ENCODE peak calls at places on chromosome 15, in seven cellular contexts. X is AG20443, A is neural crest cell, U is ELR, T is nephron progenitor cell, D is BE2C, Y is cardiac fibroblast. B is an unnamed sample.

GRCh38 chr15:28994142-28994829 is 108.5 kb downstream of the APBA2 start:
- DNase-seq in X (no peak), A (no peak), U (no peak), T (no peak), D (no peak), Y (no peak), B (no peak)

GRCh38 chr15:40320931-40321371 is 2.5 kb upstream of the INAFM2 start:
- DNase-seq in X (peak), A (no peak), U (peak), T (peak), D (peak), Y (peak), B (peak)

GRCh38 chr15:74311734-74312444 is 55.6 kb downstream of the CYP11A1 start:
- DNase-seq in X (peak), A (peak), U (peak), T (peak), D (no peak), Y (peak), B (peak)

GRCh38 chr15:57611938-57612337 is 20.2 kb downstream of the MYZAP start:
- DNase-seq in X (peak), A (no peak), U (peak), T (no peak), D (peak), Y (peak), B (peak)

GRCh38 chr15:31606261-31606669 is 279.6 kb downstream of the KLF13 start:
- DNase-seq in X (peak), A (no peak), U (peak), T (no peak), D (no peak), Y (no peak), B (peak)

GRCh38 chr15:101012326-101013040 is 93.3 kb downstream of the LRRK1 start:
- DNase-seq in X (no peak), A (no peak), U (no peak), T (no peak), D (no peak), Y (no peak), B (no peak)

GRCh38 chr15:23484870-23485269 is 37.8 kb upstream of the GOLGA6L2 start:
- DNase-seq in X (no peak), A (no peak), U (no peak), T (no peak), D (no peak), Y (no peak), B (no peak)

GRCh38 chr15:39553947-39554731 is 26.7 kb upstream of the THBS1 start:
- DNase-seq in X (no peak), A (no peak), U (no peak), T (no peak), D (no peak), Y (no peak), B (peak)

GRCh38 chr15:37221671-37222207 is 121.4 kb upstream of the MEIS2 start:
- DNase-seq in X (no peak), A (no peak), U (no peak), T (no peak), D (peak), Y (no peak), B (no peak)